ENCODE peak calls at places on chromosomes 6 and 20, in five cellular contexts. D is cardiac muscle cell, C is endothelial cell, F is ascending aorta, Y is Peyer's patch. P is an unnamed sample.
A peak's percentile ranks its signal among the peaks of the same experiment; 100 is the strongest.

GRCh38 chr20:24665741-24666191 is 196.3 kb downstream of the SYNDIG1 start:
- DNase-seq in D (no peak), C (no peak), F (no peak), Y (peak; percentile 11), P (no peak)

GRCh38 chr6:20919677-20920385 is 385.6 kb downstream of the CDKAL1 start:
- DNase-seq in D (no peak), C (no peak), F (no peak), Y (no peak), P (no peak)

GRCh38 chr20:62227977-62228958 is 8.2 kb upstream of the HRH3 start:
- DNase-seq in D (no peak), C (no peak), F (no peak), Y (no peak), P (no peak)

GRCh38 chr20:5056801-5057599 is 55.7 kb upstream of the SLC23A2 start:
- DNase-seq in D (no peak), C (peak; percentile 12), F (peak; percentile 49), Y (no peak), P (no peak)

GRCh38 chr6:15386756-15387112 is 140.9 kb downstream of the JARID2 start:
- DNase-seq in D (no peak), C (no peak), F (no peak), Y (no peak), P (no peak)

GRCh38 chr6:137794510-137795200 is 72.4 kb upstream of the TNFAIP3 start:
- DNase-seq in D (no peak), C (no peak), F (no peak), Y (no peak), P (no peak)

GRCh38 chr20:53100476-53100911 is 128.3 kb downstream of the TSHZ2 start:
- DNase-seq in D (peak; percentile 78), C (no peak), F (no peak), Y (no peak), P (no peak)

GRCh38 chr6:136244061-136244616 is 6.0 kb downstream of the MTFR2 start:
- DNase-seq in D (no peak), C (no peak), F (no peak), Y (no peak), P (no peak)

GRCh38 chr6:25537349-25538018 is 114.5 kb upstream of the SCGN start:
- DNase-seq in D (no peak), C (no peak), F (no peak), Y (no peak), P (no peak)

DNA sequence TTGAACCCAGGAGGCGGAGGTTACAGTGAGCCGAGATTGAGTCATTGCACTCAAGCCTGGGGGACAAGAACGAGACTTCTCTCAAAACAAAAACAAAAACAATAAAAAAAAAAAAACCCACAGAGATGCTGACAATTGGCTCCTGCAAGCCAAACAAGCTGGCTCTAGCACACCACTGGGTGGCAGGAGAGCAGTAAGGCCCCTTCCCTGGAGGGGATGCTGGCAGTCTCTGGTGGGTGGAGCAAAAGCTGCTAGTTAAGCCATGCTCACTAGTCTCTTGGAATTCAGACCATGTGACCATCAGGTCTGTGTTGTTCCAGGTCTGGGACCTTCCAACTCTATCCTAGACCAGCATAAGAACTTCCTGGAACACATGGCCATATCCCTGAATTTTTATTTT is 18.9 kb upstream of the DSN1 start:
- DNase-seq in D (peak; percentile 68), C (peak; percentile 19), F (no peak), Y (no peak), P (peak; percentile 44)
- TF ChIP-seq CTCF in D (peak; percentile 43), C (no peak), F (peak; percentile 48), Y (peak; percentile 15), P (no peak)

GRCh38 chr20:39394461-39394860 is 432.3 kb downstream of the DHX35 start:
- DNase-seq in D (no peak), C (no peak), F (no peak), Y (no peak), P (no peak)

GRCh38 chr20:39395478-39396291 is 433.5 kb downstream of the DHX35 start:
- DNase-seq in D (no peak), C (no peak), F (no peak), Y (no peak), P (no peak)

GRCh38 chr20:39399463-39399862 is 437.3 kb downstream of the DHX35 start:
- DNase-seq in D (no peak), C (no peak), F (no peak), Y (no peak), P (no peak)

GRCh38 chr20:39397646-39398045 is 435.5 kb downstream of the DHX35 start:
- DNase-seq in D (no peak), C (no peak), F (no peak), Y (no peak), P (no peak)

GRCh38 chr20:39398656-39399055 is 436.5 kb downstream of the DHX35 start:
- DNase-seq in D (no peak), C (no peak), F (no peak), Y (no peak), P (no peak)
- TF ChIP-seq CTCF in D (no peak), C (no peak), F (no peak), Y (no peak), P (no peak)

GRCh38 chr20:20711413-20711812 is 1.0 kb downstream of the RALGAPA2 start:
- DNase-seq in D (no peak), C (no peak), F (no peak), Y (peak; percentile 56), P (no peak)

GRCh38 chr20:20712004-20712473 is 405 bp downstream of the RALGAPA2 start:
- DNase-seq in D (peak; percentile 43), C (peak; percentile 35), F (no peak), Y (no peak), P (no peak)

GRCh38 chr20:20713244-20713765 is 861 bp upstream of the RALGAPA2 start:
- DNase-seq in D (no peak), C (no peak), F (no peak), Y (no peak), P (no peak)

GRCh38 chr20:20710847-20711315 is 1.6 kb downstream of the RALGAPA2 start:
- DNase-seq in D (no peak), C (no peak), F (no peak), Y (no peak), P (no peak)

DNA sequence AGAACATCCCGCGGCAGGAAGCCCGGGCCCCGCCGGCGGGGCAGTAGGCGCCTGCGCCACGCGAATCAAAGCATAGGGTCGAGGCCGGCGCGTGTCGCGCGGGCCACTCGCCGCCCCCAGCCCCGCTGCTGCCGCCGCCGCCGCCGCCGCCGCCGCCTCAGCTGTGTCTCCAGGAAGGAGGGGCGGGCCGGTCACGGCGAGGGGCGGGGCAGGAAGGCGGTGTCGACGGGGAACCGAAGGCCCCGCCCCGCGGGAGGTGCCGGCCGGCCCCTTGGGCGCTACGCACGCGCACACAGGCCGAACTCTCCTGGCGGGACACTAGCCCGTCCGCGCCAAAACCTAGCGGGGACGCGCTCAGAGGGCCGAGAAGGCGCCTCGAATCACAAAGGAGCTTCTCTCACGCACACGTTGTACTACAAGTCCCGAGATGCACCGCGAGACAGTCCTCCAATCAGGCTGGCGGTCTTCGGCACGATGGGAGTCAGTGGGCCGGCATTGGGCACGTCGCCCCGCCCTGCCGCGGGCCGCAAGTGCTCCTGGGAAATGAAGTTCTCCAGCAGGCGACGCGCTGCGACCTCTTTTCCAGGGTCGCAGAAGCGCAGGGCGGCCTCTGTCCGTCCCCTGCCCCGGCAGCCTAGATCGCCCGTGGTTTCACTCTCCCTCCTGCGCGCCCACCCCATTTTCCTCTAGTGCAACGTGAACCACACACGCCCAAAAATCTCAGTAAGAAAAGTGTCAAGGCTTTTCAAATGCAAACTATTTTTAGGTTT is at the start of gene RALGAPA2:
- DNase-seq in D (peak; percentile 97), C (peak; percentile 96), F (peak; percentile 92), Y (peak; percentile 98), P (peak; percentile 99)
- TF ChIP-seq CTCF in D (no peak), C (no peak), F (peak; percentile 21), Y (peak; percentile 12), P (no peak)

DNA sequence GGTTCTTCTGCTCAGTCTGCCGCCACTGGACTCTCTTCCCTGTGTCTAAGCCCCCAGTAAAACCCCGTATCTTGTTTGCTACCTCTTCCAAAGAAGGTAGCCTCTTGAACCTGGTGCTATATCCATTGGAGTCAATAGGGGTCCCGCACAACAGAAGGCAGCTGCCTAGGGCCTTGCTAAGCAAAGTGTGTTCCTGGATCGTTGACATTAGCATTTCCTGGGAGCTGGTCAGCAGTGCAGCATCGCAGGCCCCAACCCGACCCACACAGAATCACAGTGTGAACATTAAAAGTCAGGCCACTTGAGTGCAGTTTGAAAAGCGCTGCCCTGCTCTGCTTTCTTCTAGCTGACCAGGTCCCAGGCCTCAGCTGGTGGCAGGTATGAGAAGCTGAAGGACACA is 2.9 kb downstream of the ADA start:
- DNase-seq in D (peak; percentile 26), C (no peak), F (no peak), Y (no peak), P (no peak)
- TF ChIP-seq CTCF in D (no peak), C (no peak), F (no peak), Y (no peak), P (peak; percentile 8)

P was measured in nephron progenitor cell.